ENCODE peak calls at places on chromosomes 4 and X, in seven cellular contexts. One of them, this sample, is unnamed.

GRCh38 chrX:26262121-26262523 is 46.2 kb downstream of the MAGEB5 start:
- DNase-seq in NCI-H1694: no peak
- DNase-seq in cardiac fibroblast: peak
- DNase-seq in ACHN: no peak
- DNase-seq in posterior cingulate gyrus: no peak
- DNase-seq in activated T-cell treated with anti-CD3 and anti-CD28 coated beads for 1 hour: no peak
- DNase-seq in CD8-positive, alpha-beta T cell: no peak
- DNase-seq in this sample: no peak

GRCh38 chrX:139973290-139973689 is 8.0 kb upstream of the CXorf66 start:
- DNase-seq in posterior cingulate gyrus: no peak
- DNase-seq in ACHN: no peak
- DNase-seq in activated T-cell treated with anti-CD3 and anti-CD28 coated beads for 1 hour: no peak
- DNase-seq in NCI-H1694: no peak
- DNase-seq in cardiac fibroblast: no peak
- DNase-seq in CD8-positive, alpha-beta T cell: no peak
- DNase-seq in this sample: no peak

GRCh38 chrX:97322401-97322800 is 438.7 kb downstream of the RPA4 start:
- DNase-seq in ACHN: no peak
- DNase-seq in CD8-positive, alpha-beta T cell: no peak
- DNase-seq in posterior cingulate gyrus: no peak
- DNase-seq in cardiac fibroblast: no peak
- DNase-seq in NCI-H1694: no peak
- DNase-seq in activated T-cell treated with anti-CD3 and anti-CD28 coated beads for 1 hour: no peak
- DNase-seq in this sample: no peak

GRCh38 chr4:73341454-73341853 is 62.6 kb upstream of the ALB start:
- DNase-seq in ACHN: peak
- DNase-seq in cardiac fibroblast: peak
- DNase-seq in NCI-H1694: peak
- DNase-seq in activated T-cell treated with anti-CD3 and anti-CD28 coated beads for 1 hour: no peak
- DNase-seq in posterior cingulate gyrus: no peak
- DNase-seq in CD8-positive, alpha-beta T cell: no peak
- DNase-seq in this sample: no peak

GRCh38 chrX:136210243-136210642 is 41.0 kb downstream of the MAP7D3 start:
- DNase-seq in NCI-H1694: no peak
- DNase-seq in ACHN: peak
- DNase-seq in posterior cingulate gyrus: no peak
- DNase-seq in CD8-positive, alpha-beta T cell: no peak
- DNase-seq in cardiac fibroblast: no peak
- DNase-seq in activated T-cell treated with anti-CD3 and anti-CD28 coated beads for 1 hour: no peak
- DNase-seq in this sample: no peak

GRCh38 chrX:32572644-32573043 is 638.7 kb downstream of the DMD start:
- DNase-seq in ACHN: no peak
- DNase-seq in CD8-positive, alpha-beta T cell: no peak
- DNase-seq in NCI-H1694: no peak
- DNase-seq in cardiac fibroblast: no peak
- DNase-seq in posterior cingulate gyrus: no peak
- DNase-seq in activated T-cell treated with anti-CD3 and anti-CD28 coated beads for 1 hour: no peak
- DNase-seq in this sample: no peak

GRCh38 chr4:108965031-108965430 is 202.2 kb upstream of the ETNPPL start:
- DNase-seq in NCI-H1694: no peak
- DNase-seq in posterior cingulate gyrus: no peak
- DNase-seq in activated T-cell treated with anti-CD3 and anti-CD28 coated beads for 1 hour: no peak
- DNase-seq in ACHN: no peak
- DNase-seq in CD8-positive, alpha-beta T cell: no peak
- DNase-seq in cardiac fibroblast: no peak
- DNase-seq in this sample: no peak

GRCh38 chrX:138748480-138748879 is 37.0 kb upstream of the FGF13 start:
- DNase-seq in ACHN: peak
- DNase-seq in activated T-cell treated with anti-CD3 and anti-CD28 coated beads for 1 hour: no peak
- DNase-seq in posterior cingulate gyrus: no peak
- DNase-seq in CD8-positive, alpha-beta T cell: no peak
- DNase-seq in NCI-H1694: no peak
- DNase-seq in cardiac fibroblast: peak
- DNase-seq in this sample: no peak

GRCh38 chr4:101527186-101527585 is 179.9 kb upstream of the PPP3CA start:
- DNase-seq in activated T-cell treated with anti-CD3 and anti-CD28 coated beads for 1 hour: peak
- DNase-seq in NCI-H1694: no peak
- DNase-seq in CD8-positive, alpha-beta T cell: peak
- DNase-seq in ACHN: no peak
- DNase-seq in posterior cingulate gyrus: no peak
- DNase-seq in cardiac fibroblast: no peak
- DNase-seq in this sample: peak